ENCODE peak calls at places on chromosome 5, in four cellular contexts. Q is lung; D is stimulated activated CD4-positive, alpha-beta T cell treated with anti-CD3 and anti-CD28 coated beads, Interleukin-1b, Interleukin-23, amount 100 ng/mL, for 1 hour; N is effector CD8-positive, alpha-beta T cell. P is an unnamed sample.

GRCh38 chr5:135452366-135453030 is 347 bp upstream of the TIFAB start:
- DNase-seq in Q (no peak), D (no peak), N (no peak), P (no peak)

GRCh38 chr5:123518111-123518510 is 6.1 kb downstream of the CSNK1G3 start:
- DNase-seq in Q (no peak), D (no peak), N (no peak), P (no peak)

GRCh38 chr5:135030123-135030517 is 3.9 kb downstream of the PITX1 start:
- DNase-seq in Q (no peak), D (no peak), N (no peak), P (no peak)

GRCh38 chr5:158951951-158952545 is 147.7 kb downstream of the EBF1 start:
- DNase-seq in Q (no peak), D (no peak), N (no peak), P (no peak)

GRCh38 chr5:126848253-126848652 is 71.3 kb downstream of the LMNB1 start:
- DNase-seq in Q (no peak), D (no peak), N (no peak), P (no peak)

GRCh38 chr5:111953351-111954127 is 196.5 kb upstream of the NREP start:
- DNase-seq in Q (no peak), D (no peak), N (no peak), P (no peak)

GRCh38 chr5:156396063-156396829 is 69.3 kb downstream of the SGCD start:
- DNase-seq in Q (no peak), D (no peak), N (no peak), P (no peak)

GRCh38 chr5:374631-375335 is 53.3 kb downstream of the AHRR start:
- DNase-seq in Q (peak), D (no peak), N (no peak), P (no peak)

GRCh38 chr5:95863383-95863757 is 40.8 kb upstream of the GLRX start:
- DNase-seq in Q (peak), D (no peak), N (no peak), P (no peak)

GRCh38 chr5:169164481-169164925 is 136.4 kb downstream of the SLIT3 start:
- DNase-seq in Q (no peak), D (no peak), N (no peak), P (no peak)

GRCh38 chr5:58071566-58071965 is 388.3 kb downstream of the PLK2 start:
- DNase-seq in Q (no peak), D (no peak), N (no peak), P (no peak)

GRCh38 chr5:119367502-119368237 is 11.9 kb downstream of the TNFAIP8 start:
- DNase-seq in Q (no peak), D (no peak), N (no peak), P (no peak)

GRCh38 chr5:31346896-31347557 is 153.5 kb downstream of the CDH6 start:
- DNase-seq in Q (no peak), D (no peak), N (no peak), P (no peak)

GRCh38 chr5:139517683-139518564 is 35.4 kb upstream of the STING1 start:
- DNase-seq in Q (peak), D (peak), N (peak), P (peak)

GRCh38 chr5:131303537-131303936 is 39.7 kb downstream of the CDC42SE2 start:
- DNase-seq in Q (no peak), D (no peak), N (no peak), P (no peak)

GRCh38 chr5:65823820-65824445 is 101.9 kb downstream of the NLN start:
- DNase-seq in Q (no peak), D (no peak), N (no peak), P (no peak)

GRCh38 chr5:34501840-34502239 is 154.3 kb upstream of the RAI14 start:
- DNase-seq in Q (no peak), D (no peak), N (no peak), P (no peak)

GRCh38 chr5:147216552-147217154 is 18.2 kb upstream of the STK32A start:
- DNase-seq in Q (no peak), D (no peak), N (no peak), P (no peak)

GRCh38 chr5:123545506-123545905 is 33.5 kb downstream of the CSNK1G3 start:
- DNase-seq in Q (no peak), D (no peak), N (no peak), P (no peak)

P was measured in thyroid gland.